ENCODE peak calls at places on chromosomes 1 and 21, in nine cellular contexts. N is aorta; W is fibroblast of pulmonary artery; J is bronchial epithelial cell; I is CD4-positive, CD25-positive, alpha-beta regulatory T cell; B is AG10803; O is lower leg skin; P is Karpas-422; V is uterus. E is an unnamed sample.

GRCh38 chr1:17239420-17239819 is 9.5 kb upstream of the PADI3 start:
- DNase-seq in B (peak), N (peak), P (peak), I (no peak), J (peak), W (peak), O (no peak), V (no peak), E (peak)

GRCh38 chr1:201883266-201883665 is 5.4 kb upstream of the SHISA4 start:
- DNase-seq in P (no peak), J (no peak), N (no peak), W (no peak), O (peak), I (no peak), B (no peak), V (peak), E (no peak)

GRCh38 chr21:44999972-45000636 is 60.3 kb downstream of the SLX9 start:
- DNase-seq in B (no peak), V (no peak), J (peak), W (no peak), P (no peak), I (no peak), N (peak), O (peak), E (no peak)

GRCh38 chr21:44911384-44912157 is 9.1 kb downstream of the ITGB2 start:
- DNase-seq in P (peak), J (peak), O (peak), I (peak), V (peak), N (peak), W (no peak), B (no peak), E (no peak)

GRCh38 chr1:245107776-245108114 is 47.0 kb upstream of the KIF26B start:
- DNase-seq in B (no peak), I (no peak), V (no peak), W (no peak), O (no peak), J (no peak), P (no peak), N (no peak), E (no peak)

GRCh38 chr21:23853796-23854379 is 1753.4 kb downstream of the MRPL39 start:
- DNase-seq in V (no peak), W (peak), I (no peak), N (no peak), O (no peak), P (peak), B (no peak), J (peak), E (peak)

GRCh38 chr1:71047635-71048607 is at the start of gene PTGER3:
- DNase-seq in O (peak), N (peak), W (no peak), V (peak), P (no peak), I (peak), J (peak), B (peak), E (no peak)

GRCh38 chr1:70044832-70045231 is 160.5 kb downstream of the LRRC40 start:
- DNase-seq in B (peak), N (no peak), J (peak), V (no peak), O (no peak), I (no peak), P (no peak), W (peak), E (peak)

GRCh38 chr1:150765229-150765976 is at the start of gene CTSS:
- DNase-seq in P (peak), W (peak), N (no peak), V (no peak), I (no peak), B (peak), J (peak), O (no peak), E (peak)

GRCh38 chr1:59445040-59445439 is 148.1 kb downstream of the FGGY start:
- DNase-seq in N (peak), J (peak), W (peak), B (peak), P (no peak), V (peak), O (no peak), I (no peak), E (peak)

GRCh38 chr1:66436378-66437135 is 97.4 kb upstream of the SGIP1 start:
- DNase-seq in N (no peak), P (peak), W (peak), O (no peak), V (no peak), B (peak), J (peak), I (no peak), E (peak)

GRCh38 chr21:25614441-25614840 is 7.2 kb upstream of the MRPL39 start:
- DNase-seq in V (no peak), W (no peak), B (no peak), J (no peak), P (no peak), N (no peak), I (no peak), O (no peak), E (no peak)

GRCh38 chr1:66446261-66447001 is 87.5 kb upstream of the SGIP1 start:
- DNase-seq in B (peak), O (no peak), I (peak), V (peak), N (no peak), J (peak), P (peak), W (peak), E (peak)

GRCh38 chr1:37822942-37823865 is 15.2 kb upstream of the YRDC start:
- DNase-seq in J (peak), P (no peak), V (no peak), I (no peak), W (no peak), O (no peak), B (no peak), N (no peak), E (peak)

GRCh38 chr1:232143315-232143886 is 486.5 kb downstream of the SIPA1L2 start:
- DNase-seq in O (no peak), I (no peak), N (no peak), V (no peak), B (peak), P (no peak), J (no peak), W (no peak), E (no peak)

GRCh38 chr21:46229133-46229922 is 754 bp upstream of the LSS start:
- DNase-seq in P (peak), N (peak), B (no peak), W (no peak), I (peak), J (no peak), O (peak), V (peak), E (no peak)

GRCh38 chr1:28369225-28369517 is 369 bp upstream of the PHACTR4 start:
- DNase-seq in V (no peak), J (no peak), W (no peak), B (no peak), P (no peak), O (no peak), I (no peak), N (no peak), E (no peak)

GRCh38 chr1:28370220-28371010 is 875 bp downstream of the PHACTR4 start:
- DNase-seq in I (no peak), W (peak), B (peak), J (peak), P (peak), N (no peak), V (no peak), O (no peak), E (peak)

GRCh38 chr1:28374297-28374696 is 4.8 kb downstream of the PHACTR4 start:
- DNase-seq in B (peak), J (peak), P (no peak), O (no peak), N (no peak), V (no peak), W (peak), I (no peak), E (peak)

GRCh38 chr1:28369518-28370219 is at the start of gene PHACTR4:
- DNase-seq in V (peak), N (peak), B (peak), I (peak), P (peak), O (peak), W (peak), J (peak), E (peak)

DNA sequence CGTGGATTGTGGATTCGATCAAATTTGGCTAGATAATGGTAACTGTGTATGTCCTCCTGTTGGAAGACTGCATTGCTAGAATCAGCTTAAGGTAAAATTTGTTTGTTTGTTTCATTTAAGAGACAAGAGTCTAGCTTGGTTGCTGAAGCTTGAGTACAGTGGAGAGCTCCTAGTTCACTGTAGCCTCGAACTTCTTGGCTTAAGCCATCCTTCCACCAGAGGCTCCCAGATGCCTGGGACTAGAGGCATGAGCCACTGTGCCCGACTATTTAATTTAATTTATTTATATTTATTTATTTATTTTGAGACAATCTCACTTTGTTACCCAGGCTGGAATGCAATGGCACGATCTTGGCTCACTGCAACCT is 1.5 kb downstream of the PHACTR4 start:
- DNase-seq in V (no peak), P (no peak), I (no peak), W (no peak), O (no peak), J (no peak), N (no peak), B (no peak), E (no peak)
- H3K4me3 ChIP-seq in V (no peak), P (peak), I (peak), W (no peak), O (no peak), J (no peak), N (no peak), B (peak), E (peak)

DNA sequence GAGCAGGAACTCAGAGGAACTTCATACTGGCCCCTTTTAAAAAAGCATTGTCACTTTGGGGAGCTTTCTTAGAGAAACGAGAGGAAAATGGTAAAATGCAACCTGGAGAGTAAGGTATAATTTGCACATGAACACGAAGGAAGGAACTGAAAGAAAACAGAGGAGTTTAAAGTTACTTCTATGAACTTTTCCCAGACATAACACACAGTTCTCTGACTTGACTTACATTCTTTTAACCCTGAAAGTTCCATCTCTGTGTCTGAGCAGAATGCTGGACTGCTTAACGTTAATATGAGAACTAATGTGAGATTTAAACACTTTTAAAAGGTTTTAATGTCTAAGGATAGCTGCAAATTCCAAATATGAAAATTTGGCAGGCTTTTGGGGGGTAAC is 102.3 kb downstream of the NFIA start:
- DNase-seq in B (no peak), O (no peak), W (no peak), N (no peak), J (no peak), P (no peak), I (no peak), V (no peak), E (no peak)
- H3K4me3 ChIP-seq in B (no peak), O (no peak), W (peak), N (peak), J (peak), P (no peak), I (no peak), V (peak), E (peak)

GRCh38 chr1:215636258-215636965 is 69.3 kb downstream of the KCTD3 start:
- DNase-seq in W (peak), P (no peak), I (no peak), J (peak), V (no peak), O (no peak), B (peak), N (no peak), E (peak)
- H3K4me3 ChIP-seq in W (no peak), P (no peak), I (no peak), J (no peak), V (no peak), O (no peak), B (peak), N (no peak), E (peak)

GRCh38 chr1:162873671-162874666 is 13.0 kb upstream of the CCDC190 start:
- DNase-seq in B (peak), N (no peak), O (no peak), P (no peak), V (no peak), J (peak), W (peak), I (no peak), E (peak)

GRCh38 chr1:162877412-162877811 is 16.4 kb upstream of the CCDC190 start:
- DNase-seq in O (no peak), N (no peak), I (no peak), J (no peak), V (no peak), B (no peak), W (no peak), P (no peak), E (no peak)

GRCh38 chr1:162876751-162877150 is 15.8 kb upstream of the CCDC190 start:
- DNase-seq in B (no peak), N (no peak), I (no peak), O (no peak), V (no peak), W (no peak), J (no peak), P (no peak), E (peak)

GRCh38 chr1:162868972-162869371 is 8.0 kb upstream of the CCDC190 start:
- DNase-seq in N (no peak), W (no peak), J (peak), I (no peak), P (no peak), O (no peak), B (no peak), V (no peak), E (no peak)

GRCh38 chr1:162872981-162873380 is 12.0 kb upstream of the CCDC190 start:
- DNase-seq in I (no peak), P (no peak), N (no peak), J (no peak), V (no peak), B (no peak), W (no peak), O (no peak), E (no peak)
- H3K4me3 ChIP-seq in I (no peak), P (no peak), N (no peak), J (no peak), V (no peak), B (no peak), W (no peak), O (no peak), E (no peak)

GRCh38 chr21:17783003-17783402 is 36.2 kb downstream of the C21orf91 start:
- DNase-seq in P (no peak), B (no peak), J (no peak), V (no peak), I (no peak), W (no peak), O (no peak), N (no peak), E (no peak)
- H3K4me3 ChIP-seq in P (no peak), B (no peak), J (no peak), V (no peak), I (peak), W (no peak), O (no peak), N (no peak), E (no peak)

GRCh38 chr1:101238681-101239094 is 1.9 kb downstream of the S1PR1 start:
- DNase-seq in I (peak), B (peak), V (peak), P (peak), J (peak), W (peak), O (peak), N (peak), E (peak)
- H3K4me3 ChIP-seq in I (peak), B (peak), V (peak), P (no peak), J (no peak), W (peak), O (no peak), N (no peak), E (peak)

DNA sequence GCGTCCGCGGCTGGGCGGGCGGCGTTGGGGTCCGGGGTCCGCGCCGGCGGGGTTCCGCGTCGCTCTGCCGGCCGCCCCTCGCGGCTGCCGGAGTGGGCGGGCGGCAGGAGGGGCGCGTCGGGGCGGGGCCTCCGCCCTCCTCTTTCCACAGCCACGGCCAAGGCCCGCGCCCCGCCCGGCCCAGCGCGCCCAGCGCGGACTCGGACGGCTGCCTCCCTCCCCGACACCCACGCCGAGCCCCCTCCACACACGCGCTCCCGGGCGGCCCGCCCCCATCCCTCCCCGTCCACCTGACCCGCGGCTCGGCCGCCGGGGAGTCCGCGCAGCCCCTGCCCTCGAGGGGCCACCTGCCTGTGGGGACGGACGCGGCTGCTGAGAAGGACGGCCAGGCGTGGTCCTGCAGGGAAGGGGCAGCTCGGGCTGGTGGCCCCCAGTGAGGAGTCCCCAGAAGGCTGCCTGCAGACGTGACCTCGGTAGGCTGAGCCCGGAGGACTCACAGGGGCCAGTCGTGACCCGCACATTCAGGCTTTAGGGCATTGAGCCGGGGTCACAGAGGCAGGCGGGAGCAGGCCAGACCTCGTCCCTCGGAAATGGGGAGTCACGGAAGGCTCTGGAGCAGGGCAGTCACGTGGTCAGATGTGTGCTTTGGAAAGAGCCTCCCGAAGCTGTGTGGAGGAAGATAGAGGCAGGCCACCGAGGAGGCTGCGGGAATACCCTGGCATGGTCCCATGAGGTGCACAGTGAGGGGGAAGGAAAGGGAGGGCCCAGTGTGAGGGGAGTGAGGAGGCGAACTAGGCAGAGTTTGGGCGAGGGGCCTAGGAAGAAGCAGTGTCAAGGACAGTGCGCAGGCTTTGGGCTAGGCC is at the start of gene COL8A2:
- DNase-seq in N (peak), P (no peak), O (no peak), V (peak), B (no peak), J (no peak), I (no peak), W (no peak), E (no peak)
- H3K4me3 ChIP-seq in N (peak), P (no peak), O (no peak), V (peak), B (peak), J (peak), I (no peak), W (no peak), E (no peak)

DNA sequence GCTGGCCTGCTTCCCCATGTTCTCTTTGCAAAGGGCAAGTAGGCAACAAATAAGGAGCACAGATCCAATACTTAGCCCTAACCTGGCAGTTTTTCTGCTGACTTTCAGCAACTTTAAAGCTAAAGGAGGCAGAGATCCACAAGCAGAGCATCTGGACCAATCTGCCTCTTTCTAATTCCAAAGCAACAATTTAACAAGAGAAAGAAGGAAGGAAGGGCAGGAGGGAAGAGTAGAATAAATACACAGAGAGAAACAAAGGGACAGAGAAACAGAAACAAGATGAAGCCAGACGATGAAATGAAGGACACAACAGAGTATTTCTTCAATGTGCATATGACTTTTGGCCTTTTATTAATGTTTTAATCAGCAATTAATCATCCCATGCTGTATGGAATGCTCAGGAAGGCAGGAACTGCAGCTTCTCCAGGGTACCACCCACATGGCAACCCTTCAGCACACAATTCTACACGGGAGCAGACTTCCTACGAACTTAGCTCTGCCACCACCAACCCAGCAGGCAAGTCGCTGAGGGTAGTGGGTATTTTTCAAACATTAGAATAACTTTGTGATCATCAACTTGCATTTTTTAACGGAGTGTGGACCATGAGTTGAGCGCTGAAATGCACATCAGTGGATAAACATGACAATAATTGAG is 15.3 kb downstream of the CLCC1 start:
- DNase-seq in I (no peak), W (peak), N (no peak), P (no peak), V (no peak), B (no peak), J (peak), O (no peak), E (peak)
- H3K4me3 ChIP-seq in I (no peak), W (peak), N (no peak), P (no peak), V (no peak), B (no peak), J (no peak), O (no peak), E (no peak)

GRCh38 chr1:205915354-205915990 is 27.8 kb downstream of the SLC26A9 start:
- DNase-seq in N (no peak), O (no peak), B (no peak), W (no peak), P (no peak), V (no peak), I (no peak), J (no peak), E (no peak)

GRCh38 chr1:205914730-205915129 is 28.5 kb downstream of the SLC26A9 start:
- DNase-seq in O (no peak), W (no peak), N (no peak), J (no peak), B (no peak), V (no peak), P (no peak), I (no peak), E (no peak)

GRCh38 chr1:205918955-205919746 is 24.1 kb downstream of the SLC26A9 start:
- DNase-seq in I (peak), V (peak), J (peak), W (peak), B (peak), N (peak), P (peak), O (peak), E (peak)

GRCh38 chr1:205917466-205918248 is 25.6 kb downstream of the SLC26A9 start:
- DNase-seq in V (no peak), N (no peak), W (no peak), J (no peak), I (no peak), B (no peak), O (no peak), P (no peak), E (no peak)

DNA sequence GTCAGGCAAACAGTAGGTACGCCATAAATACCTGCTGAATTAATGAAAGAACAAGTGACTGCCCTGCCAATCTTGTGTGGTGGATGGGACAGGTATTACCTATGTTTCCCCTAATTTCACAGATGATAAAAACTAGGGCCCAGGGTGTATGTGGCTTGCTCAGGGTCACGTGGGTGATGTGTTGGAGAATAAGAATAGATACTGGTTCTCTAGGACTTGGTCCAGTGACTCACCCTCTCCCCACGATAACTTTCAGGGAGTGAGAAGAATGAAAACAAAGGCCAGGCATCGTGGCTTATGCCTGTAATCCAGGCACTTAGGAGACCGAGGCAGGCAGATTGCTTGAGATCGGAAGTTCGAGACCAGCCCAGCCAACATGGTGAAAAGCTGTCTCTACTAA is 26.7 kb downstream of the SLC26A9 start:
- DNase-seq in N (no peak), I (no peak), B (peak), W (no peak), J (no peak), V (no peak), P (no peak), O (no peak), E (peak)
- H3K4me3 ChIP-seq in N (no peak), I (no peak), B (no peak), W (no peak), J (no peak), V (no peak), P (no peak), O (no peak), E (no peak)